ENCODE peak calls at places on chromosomes 6 and 20, in eight cellular contexts. One of them, this sample, is unnamed.

GRCh38 chr6:118744261-118744941 is 93.0 kb upstream of the CEP85L start:
- DNase-seq in OCI-LY7: no peak
- DNase-seq in lung: no peak
- DNase-seq in Peyer's patch: no peak
- DNase-seq in epithelial cell of esophagus: no peak
- DNase-seq in lower leg skin: no peak
- DNase-seq in HL-60: no peak
- DNase-seq in A549: no peak
- DNase-seq in this sample: peak

GRCh38 chr6:127058936-127059335 is 59.5 kb upstream of the RSPO3 start:
- DNase-seq in OCI-LY7: no peak
- DNase-seq in lung: no peak
- DNase-seq in Peyer's patch: no peak
- DNase-seq in epithelial cell of esophagus: no peak
- DNase-seq in lower leg skin: no peak
- DNase-seq in HL-60: no peak
- DNase-seq in A549: no peak
- DNase-seq in this sample: no peak

GRCh38 chr6:31086788-31087440 is 25.5 kb downstream of the C6orf15 start:
- DNase-seq in OCI-LY7: no peak
- DNase-seq in lung: no peak
- DNase-seq in Peyer's patch: no peak
- DNase-seq in epithelial cell of esophagus: peak
- DNase-seq in lower leg skin: no peak
- DNase-seq in HL-60: no peak
- DNase-seq in A549: no peak
- DNase-seq in this sample: no peak

GRCh38 chr6:155770856-155771255 is 315.2 kb upstream of the NOX3 start:
- DNase-seq in OCI-LY7: no peak
- DNase-seq in lung: no peak
- DNase-seq in Peyer's patch: no peak
- DNase-seq in epithelial cell of esophagus: no peak
- DNase-seq in lower leg skin: no peak
- DNase-seq in HL-60: no peak
- DNase-seq in A549: no peak
- DNase-seq in this sample: no peak

GRCh38 chr20:49865559-49865958 is 49.8 kb downstream of the SPATA2 start:
- DNase-seq in OCI-LY7: no peak
- DNase-seq in lung: no peak
- DNase-seq in Peyer's patch: no peak
- DNase-seq in epithelial cell of esophagus: no peak
- DNase-seq in lower leg skin: peak
- DNase-seq in HL-60: no peak
- DNase-seq in A549: no peak
- DNase-seq in this sample: no peak

GRCh38 chr6:163937071-163937470 is 522.6 kb downstream of the QKI start:
- DNase-seq in OCI-LY7: no peak
- DNase-seq in lung: no peak
- DNase-seq in Peyer's patch: no peak
- DNase-seq in epithelial cell of esophagus: no peak
- DNase-seq in lower leg skin: no peak
- DNase-seq in HL-60: no peak
- DNase-seq in A549: no peak
- DNase-seq in this sample: no peak

GRCh38 chr6:146965110-146965689 is 239.0 kb upstream of the STXBP5 start:
- DNase-seq in OCI-LY7: no peak
- DNase-seq in lung: no peak
- DNase-seq in Peyer's patch: no peak
- DNase-seq in epithelial cell of esophagus: no peak
- DNase-seq in lower leg skin: no peak
- DNase-seq in HL-60: no peak
- DNase-seq in A549: no peak
- DNase-seq in this sample: no peak

GRCh38 chr20:51327251-51327841 is 215.2 kb downstream of the NFATC2 start:
- DNase-seq in OCI-LY7: no peak
- DNase-seq in lung: no peak
- DNase-seq in Peyer's patch: no peak
- DNase-seq in epithelial cell of esophagus: peak
- DNase-seq in lower leg skin: no peak
- DNase-seq in HL-60: no peak
- DNase-seq in A549: no peak
- DNase-seq in this sample: peak

GRCh38 chr6:79028641-79029314 is 49.3 kb downstream of the PHIP start:
- DNase-seq in OCI-LY7: no peak
- DNase-seq in lung: no peak
- DNase-seq in Peyer's patch: no peak
- DNase-seq in epithelial cell of esophagus: no peak
- DNase-seq in lower leg skin: no peak
- DNase-seq in HL-60: no peak
- DNase-seq in A549: no peak
- DNase-seq in this sample: no peak

GRCh38 chr6:156175971-156176421 is 601.2 kb upstream of the ARID1B start:
- DNase-seq in OCI-LY7: peak
- DNase-seq in lung: no peak
- DNase-seq in Peyer's patch: no peak
- DNase-seq in epithelial cell of esophagus: peak
- DNase-seq in lower leg skin: no peak
- DNase-seq in HL-60: no peak
- DNase-seq in A549: peak
- DNase-seq in this sample: no peak

GRCh38 chr20:62252342-62252966 is 14.1 kb downstream of the OSBPL2 start:
- DNase-seq in OCI-LY7: no peak
- DNase-seq in lung: no peak
- DNase-seq in Peyer's patch: no peak
- DNase-seq in epithelial cell of esophagus: no peak
- DNase-seq in lower leg skin: no peak
- DNase-seq in HL-60: no peak
- DNase-seq in A549: no peak
- DNase-seq in this sample: no peak

GRCh38 chr20:63483834-63484233 is 11.4 kb upstream of the KCNQ2 start:
- DNase-seq in OCI-LY7: no peak
- DNase-seq in lung: no peak
- DNase-seq in Peyer's patch: no peak
- DNase-seq in epithelial cell of esophagus: no peak
- DNase-seq in lower leg skin: no peak
- DNase-seq in HL-60: no peak
- DNase-seq in A549: no peak
- DNase-seq in this sample: no peak

GRCh38 chr20:40562031-40562430 is 127.0 kb downstream of the MAFB start:
- DNase-seq in OCI-LY7: no peak
- DNase-seq in lung: peak
- DNase-seq in Peyer's patch: no peak
- DNase-seq in epithelial cell of esophagus: peak
- DNase-seq in lower leg skin: no peak
- DNase-seq in HL-60: no peak
- DNase-seq in A549: no peak
- DNase-seq in this sample: no peak

DNA sequence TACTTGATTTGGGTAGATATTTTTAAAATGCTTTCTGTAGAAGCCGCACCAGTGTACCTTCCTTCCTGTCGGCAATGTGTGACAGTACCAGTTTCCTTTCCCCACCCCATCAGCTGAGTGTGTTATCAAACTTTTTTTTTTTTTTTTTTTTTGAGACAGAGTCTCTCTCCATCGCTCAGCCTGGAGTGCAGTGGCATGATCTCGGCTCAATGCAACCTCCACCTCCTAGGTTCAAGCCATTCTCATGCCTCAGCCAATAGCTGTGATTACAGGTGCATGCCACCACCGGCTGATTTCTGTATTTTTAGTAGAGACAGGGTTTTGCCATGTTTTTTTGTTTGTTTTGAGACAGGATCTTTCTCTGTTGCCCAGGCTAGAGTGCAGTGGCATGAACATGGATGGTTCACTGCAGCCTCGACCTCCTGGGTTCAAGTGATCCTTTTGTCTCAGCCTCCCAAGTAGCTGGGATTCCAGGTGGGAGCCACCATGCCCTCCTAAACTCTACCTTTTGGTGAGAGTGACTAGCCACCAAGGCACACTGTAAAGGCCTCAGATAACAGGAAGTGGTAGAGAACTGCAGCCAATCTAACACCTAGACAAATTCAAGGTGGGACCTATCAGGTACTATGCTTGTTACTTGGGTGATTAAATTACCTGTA is 26.5 kb upstream of the ZBTB22 start:
- DNase-seq in OCI-LY7: peak
- DNase-seq in lung: no peak
- DNase-seq in Peyer's patch: peak
- DNase-seq in epithelial cell of esophagus: no peak
- DNase-seq in lower leg skin: no peak
- DNase-seq in HL-60: no peak
- DNase-seq in A549: no peak
- DNase-seq in this sample: no peak
- H3K4me3 ChIP-seq in OCI-LY7: peak
- H3K4me3 ChIP-seq in lung: no peak
- H3K4me3 ChIP-seq in Peyer's patch: no peak
- H3K4me3 ChIP-seq in epithelial cell of esophagus: no peak
- H3K4me3 ChIP-seq in lower leg skin: no peak
- H3K4me3 ChIP-seq in HL-60: no peak
- H3K4me3 ChIP-seq in A549: no peak
- H3K4me3 ChIP-seq in this sample: no peak

DNA sequence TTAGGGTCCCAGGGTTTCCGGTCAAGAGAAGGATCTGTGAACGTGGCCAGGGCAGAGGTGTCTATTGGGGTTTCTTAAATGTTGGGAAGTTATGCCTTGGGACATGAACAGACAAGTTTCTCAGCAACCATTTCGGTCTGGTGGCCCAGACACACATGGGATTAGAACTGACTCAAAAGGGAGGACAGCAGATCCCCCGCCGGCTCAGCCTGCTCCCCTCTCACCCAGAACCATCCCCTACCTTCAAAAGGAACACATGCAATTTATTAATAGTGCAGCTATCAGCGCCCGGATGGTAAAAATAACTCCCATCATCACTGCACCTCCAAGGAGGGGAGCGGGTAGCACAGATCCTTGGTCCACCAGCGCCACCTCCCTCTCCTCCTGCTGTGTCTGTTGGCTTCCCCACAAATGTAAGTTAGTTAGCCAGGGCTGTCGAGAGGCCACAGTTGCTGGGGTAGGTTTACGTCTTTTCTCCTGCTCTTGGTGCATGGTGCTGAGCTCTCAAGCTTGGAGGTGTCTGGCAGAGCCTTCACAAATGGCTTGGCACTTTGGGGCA is 77.1 kb downstream of the TRAM2 start:
- DNase-seq in OCI-LY7: no peak
- DNase-seq in lung: no peak
- DNase-seq in Peyer's patch: no peak
- DNase-seq in epithelial cell of esophagus: no peak
- DNase-seq in lower leg skin: no peak
- DNase-seq in HL-60: no peak
- DNase-seq in A549: no peak
- DNase-seq in this sample: no peak
- TF ChIP-seq CTCF in OCI-LY7: no peak
- TF ChIP-seq CTCF in lung: no peak
- TF ChIP-seq CTCF in Peyer's patch: no peak
- TF ChIP-seq CTCF in epithelial cell of esophagus: no peak
- TF ChIP-seq CTCF in lower leg skin: no peak
- TF ChIP-seq CTCF in HL-60: no peak
- TF ChIP-seq CTCF in A549: no peak
- TF ChIP-seq CTCF in this sample: no peak

GRCh38 chr20:45408646-45409213 is 641 bp downstream of the DBNDD2 start:
- DNase-seq in OCI-LY7: peak
- DNase-seq in lung: no peak
- DNase-seq in Peyer's patch: no peak
- DNase-seq in epithelial cell of esophagus: no peak
- DNase-seq in lower leg skin: no peak
- DNase-seq in HL-60: no peak
- DNase-seq in A549: no peak
- DNase-seq in this sample: no peak
- H3K4me3 ChIP-seq in OCI-LY7: no peak
- H3K4me3 ChIP-seq in lung: no peak
- H3K4me3 ChIP-seq in Peyer's patch: no peak
- H3K4me3 ChIP-seq in epithelial cell of esophagus: no peak
- H3K4me3 ChIP-seq in lower leg skin: no peak
- H3K4me3 ChIP-seq in HL-60: no peak
- H3K4me3 ChIP-seq in A549: no peak
- H3K4me3 ChIP-seq in this sample: no peak

DNA sequence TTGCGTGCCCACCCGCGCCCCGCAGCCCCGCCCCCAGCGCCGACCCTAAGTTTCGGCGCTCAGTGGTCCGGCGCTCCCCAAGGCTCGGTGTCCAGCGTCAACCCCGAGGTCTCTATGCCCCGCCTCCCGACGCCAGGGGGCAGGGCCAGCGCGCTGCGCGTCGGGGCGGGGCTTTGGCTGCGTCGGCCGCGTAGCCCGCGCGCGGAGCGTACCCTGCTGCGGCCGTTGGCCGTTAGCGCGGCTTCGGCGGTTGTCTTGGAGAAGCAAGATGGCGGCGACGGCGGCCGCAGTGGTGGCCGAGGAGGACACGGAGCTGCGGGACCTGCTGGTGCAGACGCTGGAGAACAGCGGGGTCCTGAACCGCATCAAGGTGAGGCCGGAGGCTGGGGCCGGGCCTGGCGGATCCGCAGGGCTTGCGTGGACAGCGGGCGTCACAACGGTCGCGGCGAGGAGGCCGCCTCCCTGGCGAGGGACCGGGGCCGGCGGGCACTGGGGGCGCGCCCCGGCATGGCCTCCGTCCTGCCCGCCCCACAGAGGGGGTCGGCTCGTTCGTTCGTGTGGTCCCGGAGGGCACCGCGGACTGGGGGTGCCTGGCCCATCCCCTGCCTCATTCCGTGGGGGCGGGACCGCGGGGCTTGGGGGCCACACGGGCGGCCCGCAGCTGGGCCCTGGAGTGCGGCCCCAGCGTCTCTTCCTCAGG is at the start of gene CEP43:
- DNase-seq in OCI-LY7: peak
- DNase-seq in lung: peak
- DNase-seq in Peyer's patch: peak
- DNase-seq in epithelial cell of esophagus: peak
- DNase-seq in lower leg skin: peak
- DNase-seq in HL-60: peak
- DNase-seq in A549: peak
- DNase-seq in this sample: no peak
- TF ChIP-seq CTCF in OCI-LY7: peak
- TF ChIP-seq CTCF in lung: no peak
- TF ChIP-seq CTCF in Peyer's patch: peak
- TF ChIP-seq CTCF in epithelial cell of esophagus: no peak
- TF ChIP-seq CTCF in lower leg skin: no peak
- TF ChIP-seq CTCF in HL-60: no peak
- TF ChIP-seq CTCF in A549: no peak
- TF ChIP-seq CTCF in this sample: no peak

GRCh38 chr6:27312146-27312949 is at the start of gene POM121L2:
- DNase-seq in OCI-LY7: peak
- DNase-seq in lung: peak
- DNase-seq in Peyer's patch: peak
- DNase-seq in epithelial cell of esophagus: peak
- DNase-seq in lower leg skin: no peak
- DNase-seq in HL-60: peak
- DNase-seq in A549: peak
- DNase-seq in this sample: no peak
- H3K4me3 ChIP-seq in OCI-LY7: peak
- H3K4me3 ChIP-seq in lung: peak
- H3K4me3 ChIP-seq in Peyer's patch: peak
- H3K4me3 ChIP-seq in epithelial cell of esophagus: peak
- H3K4me3 ChIP-seq in lower leg skin: no peak
- H3K4me3 ChIP-seq in HL-60: peak
- H3K4me3 ChIP-seq in A549: peak
- H3K4me3 ChIP-seq in this sample: peak

This sample was measured in AG04449.